ENCODE peak calls at places on chromosomes 5 and 9, in five cellular contexts. S, H, X, F and G are unnamed samples.

GRCh38 chr9:124594215-124594614 is 87.0 kb upstream of the NR5A1 start:
- DNase-seq in H (no peak), F (no peak), S (no peak), X (no peak), G (no peak)

GRCh38 chr9:92289708-92290390 is 3.6 kb downstream of the IARS1 start:
- DNase-seq in X (no peak), F (no peak), H (no peak), S (no peak), G (no peak)

GRCh38 chr9:137745541-137745991 is 126.8 kb downstream of the EHMT1 start:
- DNase-seq in F (no peak), S (no peak), H (peak), X (no peak), G (no peak)

GRCh38 chr9:108812388-108812787 is 43.4 kb downstream of the ACTL7B start:
- DNase-seq in H (no peak), F (no peak), S (no peak), X (peak), G (no peak)

GRCh38 chr5:96381526-96381925 is 51.5 kb downstream of the PCSK1 start:
- DNase-seq in H (peak), F (peak), X (peak), S (no peak), G (no peak)

GRCh38 chr5:60727032-60727431 is 27.1 kb upstream of the DEPDC1B start:
- DNase-seq in H (no peak), F (no peak), S (no peak), X (no peak), G (no peak)

GRCh38 chr9:37415011-37415719 is 7.3 kb upstream of the GRHPR start:
- DNase-seq in H (peak), S (peak), F (peak), X (peak), G (peak)

GRCh38 chr5:110150199-110150598 is 460.5 kb downstream of the MAN2A1 start:
- DNase-seq in X (no peak), F (no peak), S (no peak), H (no peak), G (no peak)

GRCh38 chr9:114489928-114490327 is 15.3 kb downstream of the WHRN start:
- DNase-seq in S (no peak), F (no peak), H (no peak), X (no peak), G (no peak)

GRCh38 chr5:126819253-126819652 is 42.3 kb downstream of the LMNB1 start:
- DNase-seq in S (no peak), X (no peak), F (no peak), H (no peak), G (no peak)

GRCh38 chr5:170585278-170585677 is 81.5 kb downstream of the KCNIP1 start:
- DNase-seq in F (no peak), X (no peak), S (no peak), H (no peak), G (no peak)

GRCh38 chr9:125924351-125924750 is 177.2 kb downstream of the PBX3 start:
- DNase-seq in F (no peak), H (no peak), S (no peak), X (no peak), G (no peak)

GRCh38 chr9:126986506-126986951 is 71.9 kb downstream of the RALGPS1 start:
- DNase-seq in X (no peak), S (no peak), F (peak), H (peak), G (no peak)

GRCh38 chr5:96734871-96735325 is 72.7 kb downstream of the CAST start:
- DNase-seq in H (no peak), X (no peak), S (no peak), F (no peak), G (no peak)

GRCh38 chr5:181184845-181185216 is 20.2 kb downstream of the TRIM7 start:
- DNase-seq in S (no peak), H (no peak), X (no peak), F (no peak), G (no peak)

GRCh38 chr5:76378355-76378754 is 24.7 kb upstream of the IQGAP2 start:
- DNase-seq in F (no peak), X (no peak), H (no peak), S (no peak), G (no peak)

GRCh38 chr5:3336666-3337065 is 259.0 kb upstream of the IRX1 start:
- DNase-seq in F (no peak), H (no peak), S (no peak), X (no peak), G (no peak)

GRCh38 chr9:92659601-92660000 is 10.3 kb downstream of the IPPK start:
- DNase-seq in H (no peak), F (no peak), S (no peak), X (no peak), G (no peak)